ENCODE peak calls at places on chromosome 6, in five cellular contexts. K is hepatocyte, Z is endodermal cell, S is H9, Y is foreskin keratinocyte. C is an unnamed sample. For H3K4me1, the result is how much of the 10 kb centered on the place peaks cover.

GRCh38 chr6:38191418-38191817 is 371.9 kb downstream of the ZFAND3 start:
- DNase-seq in S (no peak), K (no peak), Z (peak), Y (no peak), C (no peak)

GRCh38 chr6:132298344-132298949 is 102.8 kb downstream of the MOXD1 start:
- DNase-seq in K (peak), Z (peak), S (peak), Y (peak), C (peak)

GRCh38 chr6:107728564-107728897 is 95.6 kb downstream of the SCML4 start:
- DNase-seq in K (no peak), Z (peak), Y (no peak), S (no peak), C (no peak)

GRCh38 chr6:12995419-12995818 is 278.9 kb downstream of the PHACTR1 start:
- DNase-seq in K (no peak), S (no peak), Z (no peak), Y (no peak), C (no peak)

GRCh38 chr6:146813554-146813953 is 214.8 kb downstream of the ADGB start:
- DNase-seq in Y (no peak), Z (no peak), K (no peak), S (no peak), C (no peak)

GRCh38 chr6:36616888-36617521 is 22.8 kb downstream of the SRSF3 start:
- DNase-seq in S (no peak), K (no peak), Z (no peak), Y (peak), C (no peak)

GRCh38 chr6:99514089-99514488 is 1.1 kb downstream of the USP45 start:
- DNase-seq in Z (no peak), S (no peak), Y (no peak), K (no peak), C (no peak)

GRCh38 chr6:168060521-168060931 is 18.5 kb downstream of the FRMD1 start:
- DNase-seq in Y (no peak), S (peak), K (peak), Z (peak), C (no peak)

GRCh38 chr6:127483399-127484055 is 24.3 kb upstream of the KIAA0408 start:
- DNase-seq in Y (no peak), K (no peak), S (peak), Z (peak), C (no peak)

GRCh38 chr6:32461493-32461892 is 21.8 kb downstream of the HLA-DRA start:
- DNase-seq in S (no peak), Z (no peak), K (no peak), Y (no peak), C (no peak)

GRCh38 chr6:3373597-3374203 is 83.2 kb downstream of the SLC22A23 start:
- DNase-seq in S (no peak), Z (no peak), K (no peak), Y (no peak), C (no peak)

GRCh38 chr6:31697555-31697954 is 5.6 kb downstream of the ABHD16A start:
- DNase-seq in Y (no peak), Z (no peak), K (no peak), S (no peak), C (no peak)

GRCh38 chr6:127204278-127204677 is 62.4 kb upstream of the RNF146 start:
- DNase-seq in Z (no peak), K (no peak), Y (no peak), S (no peak), C (no peak)

GRCh38 chr6:143747347-143747842 is 69.6 kb downstream of the PHACTR2 start:
- DNase-seq in K (peak), S (peak), Y (no peak), Z (peak), C (no peak)

GRCh38 chr6:143744593-143745151 is 66.9 kb downstream of the PHACTR2 start:
- DNase-seq in Y (no peak), Z (peak), K (peak), S (no peak), C (no peak)

GRCh38 chr6:143743256-143744166 is 65.7 kb downstream of the PHACTR2 start:
- DNase-seq in Z (no peak), K (peak), S (no peak), Y (no peak), C (no peak)

GRCh38 chr6:143746202-143747119 is 68.7 kb downstream of the PHACTR2 start:
- DNase-seq in Z (peak), Y (no peak), S (peak), K (no peak), C (no peak)

DNA sequence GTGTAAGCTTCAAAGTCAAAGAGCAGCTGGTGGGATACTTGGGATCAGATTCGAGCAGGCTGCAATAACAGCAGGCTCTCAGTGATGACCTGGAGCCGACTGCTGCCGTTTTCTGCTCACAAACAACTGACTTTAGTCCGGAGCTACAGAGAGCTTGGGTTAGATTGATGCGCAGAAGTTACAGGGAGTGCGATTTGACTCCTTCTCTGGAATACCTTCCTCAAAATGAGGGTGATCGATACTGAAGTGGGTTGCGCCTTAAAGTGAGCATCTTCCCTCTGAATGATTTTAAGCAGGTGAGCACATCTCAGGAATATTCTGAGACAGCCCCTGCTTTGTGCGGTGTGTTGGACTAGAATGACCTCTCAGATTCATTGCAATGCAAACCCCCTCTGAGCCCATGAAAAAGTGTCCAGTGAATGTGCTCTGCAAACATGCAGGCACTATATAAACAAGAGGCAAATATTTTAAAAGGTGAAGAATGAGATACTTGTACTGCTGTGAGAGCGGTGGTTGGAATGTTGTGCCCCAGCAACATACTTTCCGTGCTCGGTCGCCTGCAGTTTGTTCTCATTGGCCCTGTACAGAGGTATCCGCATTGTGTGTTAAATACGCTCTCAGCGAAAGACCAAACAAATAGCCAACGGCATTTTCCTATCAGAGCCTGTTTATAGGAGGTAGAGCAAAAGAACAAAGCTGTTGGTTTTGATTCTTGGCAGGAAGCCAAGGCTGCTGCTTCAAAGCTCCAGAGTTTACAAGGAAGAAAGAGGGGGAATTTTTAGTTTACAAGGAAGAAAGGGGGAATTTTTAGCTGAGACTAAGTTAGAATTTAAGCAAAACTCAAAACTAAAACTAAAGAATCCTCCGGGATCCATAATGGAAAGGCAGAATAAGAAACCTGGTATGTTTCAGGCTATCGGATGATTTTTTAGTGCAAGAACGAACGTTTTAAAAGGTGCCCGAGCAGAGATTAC is 67.7 kb downstream of the PHACTR2 start:
- DNase-seq in Y (no peak), S (peak), K (peak), Z (peak), C (no peak)
- H3K4me1 ChIP-seq in Y (under half), S (under half), K (half or more), Z (under half), C (under half)

GRCh38 chr6:21965029-21965428 is 331.8 kb downstream of the PRL start:
- DNase-seq in S (no peak), Z (no peak), K (no peak), Y (no peak), C (peak)
- H3K4me1 ChIP-seq in S (under half), Z (under half), K (under half), Y (under half), C (under half)

DNA sequence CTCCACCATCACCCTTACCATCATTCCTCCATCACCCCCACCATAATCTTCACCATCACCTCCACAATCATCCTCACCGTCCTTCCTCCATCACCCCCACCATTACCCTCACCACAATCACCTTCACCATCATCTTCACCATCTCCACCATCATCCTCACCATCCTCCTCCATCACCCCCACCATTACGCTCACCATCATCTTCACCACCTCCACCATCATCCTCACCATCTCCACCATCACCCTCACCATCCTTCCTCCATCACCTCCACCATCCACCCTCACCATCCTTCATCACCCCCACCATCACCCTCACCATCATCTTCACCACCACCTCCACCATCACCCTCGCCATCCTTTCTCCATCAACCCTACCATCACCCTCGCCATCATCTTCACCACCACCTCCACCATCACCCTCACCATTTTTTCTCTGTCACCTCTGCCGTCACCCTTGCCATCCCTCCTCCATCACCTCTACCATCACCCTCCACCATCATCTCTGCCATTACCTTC is 33.1 kb upstream of the MPC1 start:
- DNase-seq in K (no peak), Y (no peak), Z (no peak), S (no peak), C (no peak)
- H3K4me1 ChIP-seq in K (under half), Y (under half), Z (under half), S (under half), C (half or more)

DNA sequence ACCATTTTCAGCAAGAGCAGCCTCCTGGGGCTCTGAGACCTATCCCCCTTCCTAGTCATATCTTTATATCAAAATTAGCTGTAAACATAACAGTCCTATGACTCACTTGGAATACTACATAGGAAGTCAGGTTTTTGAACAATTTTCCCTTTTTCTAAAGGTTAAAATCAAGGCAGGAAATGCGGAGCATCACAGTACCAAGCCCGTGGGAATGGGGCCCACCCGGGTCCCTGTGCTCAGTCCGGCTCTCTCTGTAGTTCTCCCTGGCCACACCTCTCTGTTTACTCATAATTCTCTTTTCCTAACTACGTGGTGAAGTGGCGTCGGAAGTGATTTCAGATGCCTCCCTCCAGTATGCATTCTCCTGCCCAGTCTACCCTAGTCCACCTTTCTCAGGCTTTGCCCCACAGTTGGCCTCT is 109.7 kb upstream of the TMEM170B start:
- DNase-seq in S (no peak), Z (no peak), K (no peak), Y (no peak), C (no peak)
- H3K4me1 ChIP-seq in S (under half), Z (under half), K (under half), Y (under half), C (under half)